ENCODE peak calls at places on chromosomes 11 and 22, in ten cellular contexts. T, I, Y, B, C, E, G, A, D and S are unnamed samples.

GRCh38 chr11:118697346-118697745 is 17.9 kb upstream of the TREH start:
- DNase-seq in T (no peak), I (no peak), Y (no peak), B (no peak), C (no peak), E (no peak), G (no peak), A (no peak), D (no peak), S (no peak)

GRCh38 chr22:49790912-49791311 is 36.8 kb downstream of the BRD1 start:
- DNase-seq in T (no peak), I (no peak), Y (no peak), B (no peak), C (no peak), E (no peak), G (peak; percentile 74), A (no peak), D (no peak), S (no peak)

GRCh38 chr11:71420455-71421241 is 27.5 kb downstream of the DHCR7 start:
- DNase-seq in T (no peak), I (no peak), Y (peak; percentile 57), B (peak; percentile 56), C (peak; percentile 68), E (no peak), G (no peak), A (peak; percentile 26), D (peak; percentile 44), S (peak; percentile 51)

GRCh38 chr11:130076774-130077481 is 7.2 kb downstream of the APLP2 start:
- DNase-seq in T (no peak), I (no peak), Y (no peak), B (no peak), C (no peak), E (no peak), G (no peak), A (no peak), D (no peak), S (no peak)

GRCh38 chr11:3123761-3124733 is 41.1 kb downstream of the OSBPL5 start:
- DNase-seq in T (peak; percentile 71), I (no peak), Y (peak; percentile 65), B (peak; percentile 81), C (peak; percentile 67), E (peak; percentile 88), G (peak; percentile 60), A (peak; percentile 83), D (no peak), S (peak; percentile 95)

GRCh38 chr11:35304393-35304790 is 115.0 kb downstream of the SLC1A2 start:
- DNase-seq in T (no peak), I (no peak), Y (no peak), B (no peak), C (no peak), E (no peak), G (no peak), A (peak; percentile 64), D (no peak), S (no peak)

GRCh38 chr11:28677719-28678118 is 569.5 kb downstream of the METTL15 start:
- DNase-seq in T (no peak), I (no peak), Y (no peak), B (no peak), C (no peak), E (no peak), G (no peak), A (no peak), D (no peak), S (no peak)

GRCh38 chr11:35838071-35838470 is 105.8 kb upstream of the LDLRAD3 start:
- DNase-seq in T (no peak), I (no peak), Y (no peak), B (no peak), C (no peak), E (no peak), G (no peak), A (no peak), D (no peak), S (no peak)

GRCh38 chr11:10478574-10479550 is 23.8 kb downstream of the AMPD3 start:
- DNase-seq in T (no peak), I (no peak), Y (no peak), B (no peak), C (no peak), E (no peak), G (no peak), A (no peak), D (no peak), S (no peak)

GRCh38 chr11:44779736-44780520 is 53.2 kb downstream of the TSPAN18 start:
- DNase-seq in T (peak; percentile 34), I (no peak), Y (no peak), B (no peak), C (no peak), E (no peak), G (no peak), A (no peak), D (no peak), S (no peak)

GRCh38 chr11:93724090-93724489 is 17.2 kb downstream of the TAF1D start:
- DNase-seq in T (no peak), I (no peak), Y (no peak), B (no peak), C (no peak), E (no peak), G (no peak), A (no peak), D (no peak), S (no peak)

GRCh38 chr22:25097006-25097405 is 102.7 kb upstream of the CRYBB3 start:
- DNase-seq in T (no peak), I (no peak), Y (no peak), B (no peak), C (no peak), E (no peak), G (no peak), A (no peak), D (no peak), S (no peak)
- H3K4me3 ChIP-seq in T (no peak overlapping the region), I (no peak overlapping the region), Y (no peak overlapping the region), B (no peak overlapping the region), C (no peak overlapping the region), E (no peak overlapping the region), G (no peak overlapping the region), A (no peak overlapping the region), D (no peak overlapping the region), S (no peak overlapping the region)

DNA sequence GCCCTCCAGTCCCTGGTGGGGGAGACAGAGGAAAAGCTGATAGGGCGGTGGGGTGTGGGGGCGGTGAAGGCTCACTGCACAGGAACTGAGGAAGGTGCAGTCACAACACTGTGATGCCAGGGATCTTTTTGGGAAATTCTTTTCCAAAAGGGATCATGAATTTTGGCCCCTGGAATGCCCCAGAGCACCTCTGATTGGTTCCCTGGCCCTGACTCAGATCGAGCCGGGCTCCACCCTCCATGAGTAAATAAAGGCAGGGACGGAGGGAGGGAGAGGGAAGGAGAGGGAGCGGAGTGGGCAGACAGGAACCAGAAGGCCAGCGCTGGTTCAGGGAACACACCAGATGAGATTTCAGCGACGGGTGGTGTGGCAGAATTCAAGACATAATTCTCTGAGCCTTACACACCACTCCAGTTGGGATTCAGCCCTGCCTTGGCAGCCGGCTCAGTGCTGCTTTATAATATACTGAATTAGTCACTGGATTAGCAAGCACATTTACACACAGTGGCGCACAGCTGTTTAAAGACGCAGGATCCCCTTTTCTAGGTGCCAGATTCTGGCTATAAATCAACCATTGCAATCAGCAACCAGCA is 80.3 kb downstream of the ETS1 start:
- DNase-seq in T (no peak), I (peak; percentile 48), Y (peak; percentile 87), B (peak; percentile 88), C (peak; percentile 81), E (peak; percentile 78), G (no peak), A (peak; percentile 69), D (no peak), S (no peak)
- TF ChIP-seq POLR2A in T (no peak), I (no peak), Y (peak; percentile 77), B (peak; percentile 86), C (no peak), E (no peak), G (peak; percentile 66), A (peak; percentile 64), D (no peak), S (peak; percentile 87)

DNA sequence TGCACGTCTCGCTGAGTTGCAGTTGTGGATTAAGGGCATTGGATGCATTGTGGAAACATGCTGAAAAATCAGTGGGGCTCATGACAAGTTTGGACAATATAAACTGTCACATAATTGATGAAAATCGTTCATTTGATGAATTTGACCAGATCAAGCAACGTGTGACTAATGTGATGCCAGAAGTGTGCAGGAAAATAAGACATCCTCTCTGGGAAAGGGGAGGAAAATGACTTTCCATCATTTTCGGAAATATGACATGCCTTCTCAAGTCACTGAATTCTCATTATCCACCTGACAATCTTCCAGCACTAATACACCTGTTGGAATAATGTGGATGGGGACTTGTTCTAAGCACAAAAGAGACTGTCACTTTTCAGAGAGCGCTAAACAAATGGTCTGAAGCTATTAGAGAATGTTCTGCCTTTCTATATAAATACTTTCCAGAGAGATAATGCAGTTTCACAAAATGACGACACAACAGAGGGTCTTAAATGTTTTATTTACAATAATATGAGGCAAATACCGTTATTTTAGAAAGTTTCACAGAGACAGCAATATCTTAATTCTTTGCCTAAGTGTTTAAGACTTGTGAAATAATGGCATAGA is 1741.9 kb upstream of the RAG2 start:
- DNase-seq in T (no peak), I (no peak), Y (no peak), B (no peak), C (no peak), E (no peak), G (no peak), A (no peak), D (no peak), S (no peak)
- H3K9me3 ChIP-seq in T (no peaks in the 10 kb centered on the region), I (no peaks in the 10 kb centered on the region), Y (no peaks in the 10 kb centered on the region), B (no peaks in the 10 kb centered on the region), C (no peaks in the 10 kb centered on the region), E (no peaks in the 10 kb centered on the region), G (no peaks in the 10 kb centered on the region), A (no peaks in the 10 kb centered on the region), D (no peaks in the 10 kb centered on the region), S (no peaks in the 10 kb centered on the region)

GRCh38 chr11:69377953-69378302 is 84.0 kb downstream of the MYEOV start:
- DNase-seq in T (peak; percentile 57), I (no peak), Y (no peak), B (no peak), C (no peak), E (no peak), G (no peak), A (no peak), D (no peak), S (peak; percentile 5)

GRCh38 chr11:69376155-69377028 is 82.4 kb downstream of the MYEOV start:
- DNase-seq in T (no peak), I (no peak), Y (no peak), B (peak; percentile 55), C (no peak), E (no peak), G (no peak), A (no peak), D (no peak), S (no peak)

GRCh38 chr11:69378303-69379141 is 84.6 kb downstream of the MYEOV start:
- DNase-seq in T (peak; percentile 71), I (no peak), Y (no peak), B (peak; percentile 8), C (no peak), E (no peak), G (no peak), A (no peak), D (no peak), S (no peak)

GRCh38 chr11:69375316-69376154 is 81.6 kb downstream of the MYEOV start:
- DNase-seq in T (peak; percentile 66), I (no peak), Y (no peak), B (peak; percentile 57), C (peak; percentile 22), E (peak; percentile 3), G (peak; percentile 70), A (no peak), D (no peak), S (peak; percentile 10)

GRCh38 chr11:69377029-69377952 is 83.3 kb downstream of the MYEOV start:
- DNase-seq in T (peak; percentile 65), I (no peak), Y (no peak), B (no peak), C (no peak), E (no peak), G (no peak), A (peak; percentile 23), D (no peak), S (no peak)
- H3K4me3 ChIP-seq in T (no peak overlapping the region), I (peak overlapping the region; percentile 2), Y (no peak overlapping the region), B (no peak overlapping the region), C (no peak overlapping the region), E (no peak overlapping the region), G (no peak overlapping the region), A (no peak overlapping the region), D (no peak overlapping the region), S (no peak overlapping the region)